ENCODE peak calls at places on chromosomes 16 and 17, in ten cellular contexts. S is neural progenitor cell; F is DND-41; Z is lower lobe of right lung; U is heart left ventricle; M is aorta; K is substantia nigra; J is epithelial cell of prostate; X is heart right ventricle; N is naive thymus-derived CD4-positive, alpha-beta T cell. C is an unnamed sample.
A peak's percentile ranks its signal among the peaks of the same experiment; 100 is the strongest.

GRCh38 chr17:43814714-43815113 is 18.2 kb downstream of the MPP3 start:
- DNase-seq in S (no peak), F (no peak), Z (no peak), U (no peak), M (no peak), K (no peak), J (peak; percentile 12), X (no peak), N (no peak), C (no peak)

GRCh38 chr17:6667516-6667915 is 16.0 kb downstream of the C17orf100 start:
- DNase-seq in S (no peak), F (no peak), Z (no peak), U (no peak), M (no peak), K (no peak), J (no peak), X (no peak), N (no peak), C (no peak)

GRCh38 chr16:75252946-75253911 is 1.8 kb upstream of the BCAR1 start:
- DNase-seq in S (peak; percentile 78), F (no peak), Z (peak; percentile 46), U (no peak), M (peak; percentile 54), K (no peak), J (no peak), X (no peak), N (no peak), C (peak; percentile 83)

GRCh38 chr17:6110592-6110991 is 40.4 kb downstream of the WSCD1 start:
- DNase-seq in S (no peak), F (no peak), Z (no peak), U (no peak), M (no peak), K (no peak), J (no peak), X (no peak), N (no peak), C (no peak)

GRCh38 chr16:70738083-70738977 is 52.5 kb upstream of the MTSS2 start:
- DNase-seq in S (peak; percentile 61), F (no peak), Z (peak; percentile 77), U (peak; percentile 80), M (peak; percentile 77), K (peak; percentile 25), J (no peak), X (peak; percentile 74), N (no peak), C (no peak)

GRCh38 chr17:82006468-82007227 is 16.0 kb downstream of the CENPX start:
- DNase-seq in S (no peak), F (no peak), Z (no peak), U (no peak), M (peak; percentile 79), K (peak; percentile 22), J (no peak), X (peak; percentile 50), N (no peak), C (no peak)

GRCh38 chr17:50265690-50266306 is 8.5 kb upstream of the TMEM92 start:
- DNase-seq in S (no peak), F (no peak), Z (no peak), U (no peak), M (no peak), K (no peak), J (no peak), X (no peak), N (no peak), C (peak; percentile 52)

GRCh38 chr17:64449545-64449944 is 630 bp downstream of the MILR1 start:
- DNase-seq in S (no peak), F (no peak), Z (no peak), U (no peak), M (no peak), K (no peak), J (no peak), X (no peak), N (no peak), C (no peak)

GRCh38 chr17:21400816-21401593 is 24.8 kb downstream of the KCNJ12 start:
- DNase-seq in S (no peak), F (no peak), Z (no peak), U (no peak), M (no peak), K (no peak), J (no peak), X (no peak), N (no peak), C (no peak)

GRCh38 chr16:86444274-86445060 is 65.9 kb upstream of the FOXF1 start:
- DNase-seq in S (no peak), F (no peak), Z (no peak), U (no peak), M (no peak), K (no peak), J (no peak), X (no peak), N (no peak), C (no peak)

GRCh38 chr16:67848118-67848517 is 625 bp upstream of the CENPT start:
- DNase-seq in S (no peak), F (no peak), Z (no peak), U (no peak), M (no peak), K (no peak), J (no peak), X (no peak), N (no peak), C (no peak)
- H3K27ac ChIP-seq in S (no peak overlapping the region), F (peak overlapping the region; percentile 86), Z (peak overlapping the region; percentile 92), U (peak overlapping the region; percentile 94), M (no peak overlapping the region), K (no peak overlapping the region), J (peak overlapping the region; percentile 88), X (peak overlapping the region; percentile 98), N (peak overlapping the region; percentile 99), C (no peak overlapping the region)

GRCh38 chr17:77454560-77455095 is 313.9 kb downstream of the SEC14L1 start:
- DNase-seq in S (no peak), F (peak; percentile 79), Z (no peak), U (peak; percentile 30), M (no peak), K (no peak), J (no peak), X (no peak), N (no peak), C (no peak)

GRCh38 chr17:77451894-77452852 is 311.4 kb downstream of the SEC14L1 start:
- DNase-seq in S (peak; percentile 86), F (peak; percentile 80), Z (no peak), U (peak; percentile 84), M (peak; percentile 73), K (peak; percentile 54), J (no peak), X (peak; percentile 71), N (no peak), C (no peak)

GRCh38 chr17:77455878-77456234 is 315.1 kb downstream of the SEC14L1 start:
- DNase-seq in S (no peak), F (no peak), Z (no peak), U (peak; percentile 29), M (no peak), K (no peak), J (no peak), X (no peak), N (no peak), C (no peak)

GRCh38 chr17:77455111-77455877 is 314.5 kb downstream of the SEC14L1 start:
- DNase-seq in S (no peak), F (no peak), Z (no peak), U (peak; percentile 31), M (no peak), K (no peak), J (no peak), X (no peak), N (no peak), C (no peak)

DNA sequence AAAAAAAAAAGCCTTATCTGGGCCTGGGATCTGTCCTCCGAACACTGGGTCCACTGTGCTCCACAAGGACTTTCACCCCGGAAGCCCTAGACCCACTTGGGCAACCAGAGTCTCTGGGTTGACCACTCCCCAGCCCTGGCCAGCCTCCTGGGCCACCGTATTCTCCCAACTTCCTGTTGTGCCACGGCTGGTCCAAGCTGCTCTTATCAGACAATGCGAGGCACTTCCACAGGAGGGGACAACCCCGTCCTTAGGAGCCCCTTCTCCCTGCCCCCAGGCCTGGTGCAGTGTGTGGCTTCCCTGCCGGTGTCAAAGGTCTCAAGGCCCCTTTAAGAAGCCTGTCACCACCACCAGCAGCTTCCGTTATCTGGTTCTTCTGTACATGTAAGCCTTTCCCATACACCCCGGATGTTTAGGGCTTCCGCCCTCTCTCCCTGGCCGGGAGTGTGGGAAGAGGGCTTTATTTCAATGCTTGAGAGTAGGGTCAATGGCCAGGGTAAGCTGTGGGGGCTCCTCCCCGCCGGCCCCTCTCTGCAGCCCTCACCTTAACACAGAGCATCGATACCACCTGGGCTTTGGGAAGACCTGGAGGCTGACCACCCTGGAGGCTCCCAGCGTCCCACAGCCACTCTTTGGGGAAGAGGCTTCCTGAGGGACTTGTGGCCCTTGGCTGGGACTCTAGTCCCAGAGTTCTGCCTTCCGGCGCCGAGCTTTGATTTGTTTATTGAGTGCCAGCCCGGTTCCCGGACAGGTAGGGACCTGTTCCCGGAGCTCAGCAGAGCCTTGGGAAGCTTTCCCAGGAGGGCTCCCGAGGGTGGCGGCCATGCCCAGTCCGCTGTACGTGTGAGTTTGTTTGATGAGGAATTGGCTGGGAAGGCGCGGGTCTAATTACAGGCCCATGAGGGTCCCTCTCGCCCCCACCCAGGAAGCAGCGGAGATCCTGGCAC is 313.1 kb downstream of the SEC14L1 start:
- DNase-seq in S (no peak), F (peak; percentile 88), Z (no peak), U (peak; percentile 57), M (no peak), K (no peak), J (no peak), X (no peak), N (peak; percentile 62), C (no peak)
- H3K27ac ChIP-seq in S (peak overlapping the region; percentile 59), F (peak overlapping the region; percentile 85), Z (peak overlapping the region; percentile 81), U (peak overlapping the region; percentile 33), M (no peak overlapping the region), K (peak overlapping the region; percentile 30), J (peak overlapping the region; percentile 79), X (peak overlapping the region; percentile 59), N (peak overlapping the region; percentile 92), C (no peak overlapping the region)

DNA sequence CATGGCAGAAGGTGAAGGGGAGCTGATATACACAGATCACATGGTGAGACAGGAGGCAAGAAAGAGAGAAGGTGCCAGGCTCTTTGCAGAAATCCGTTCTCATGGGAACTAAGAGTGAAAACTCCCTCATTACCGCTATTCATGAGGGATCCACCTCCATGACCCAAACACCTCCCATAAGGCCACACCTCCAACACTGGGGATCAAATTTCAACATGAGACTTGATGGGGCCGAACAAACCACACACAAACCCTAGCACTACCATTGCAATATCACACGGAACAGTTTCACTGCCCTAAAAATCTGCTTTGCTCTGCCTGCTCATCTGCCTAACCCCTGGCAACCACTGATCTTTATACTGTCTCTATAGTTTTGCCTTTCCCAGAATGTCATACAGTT is 34.8 kb downstream of the C17orf67 start:
- DNase-seq in S (peak; percentile 63), F (no peak), Z (no peak), U (no peak), M (no peak), K (no peak), J (no peak), X (no peak), N (no peak), C (no peak)
- H3K27ac ChIP-seq in S (no peak overlapping the region), F (no peak overlapping the region), Z (no peak overlapping the region), U (no peak overlapping the region), M (no peak overlapping the region), K (no peak overlapping the region), J (no peak overlapping the region), X (no peak overlapping the region), N (no peak overlapping the region), C (no peak overlapping the region)

DNA sequence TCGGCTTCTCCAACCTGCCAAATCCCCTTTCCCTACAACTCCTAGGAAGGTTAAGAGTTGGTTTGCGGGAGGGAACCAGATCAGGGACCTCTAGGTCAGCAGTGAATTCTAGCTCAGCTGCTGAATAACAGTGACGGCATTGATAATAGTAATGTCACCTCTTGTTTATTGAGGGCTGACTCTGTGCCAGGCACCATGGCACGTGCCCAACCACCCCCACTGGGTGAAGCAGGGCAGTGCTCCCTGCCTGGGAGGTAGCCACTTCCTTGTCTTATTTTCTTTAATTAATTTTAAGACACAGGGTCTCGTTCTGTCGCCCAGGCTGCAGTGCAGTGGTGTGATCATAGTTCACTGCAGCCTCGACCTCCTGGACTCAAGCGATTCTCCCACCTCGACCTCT is 5.5 kb upstream of the PPL start:
- DNase-seq in S (no peak), F (no peak), Z (no peak), U (no peak), M (no peak), K (no peak), J (no peak), X (no peak), N (no peak), C (no peak)
- H3K27ac ChIP-seq in S (no peak overlapping the region), F (no peak overlapping the region), Z (peak overlapping the region; percentile 77), U (peak overlapping the region; percentile 38), M (peak overlapping the region; percentile 58), K (no peak overlapping the region), J (peak overlapping the region; percentile 92), X (peak overlapping the region; percentile 44), N (no peak overlapping the region), C (no peak overlapping the region)

C was measured in kidney.